ENCODE peak calls at places on chromosomes 7 and 10, in six cellular contexts. L is GM12892, W is uterus, Q is suprapubic skin, V is endothelial cell of umbilical vein, B is GM12878. G is an unnamed sample.
A peak's percentile ranks its signal among the peaks of the same experiment; 100 is the strongest.

GRCh38 chr10:127854769-127855583 is 37.8 kb downstream of the CLRN3 start:
- DNase-seq in W (no peak), B (no peak), L (peak; percentile 28), Q (no peak), V (no peak), G (no peak)

GRCh38 chr7:12609556-12609955 is 39.0 kb downstream of the SCIN start:
- DNase-seq in W (no peak), B (no peak), Q (no peak), V (no peak), L (no peak), G (no peak)

GRCh38 chr7:106864298-106865081 is 592 bp upstream of the PIK3CG start:
- DNase-seq in W (no peak), Q (no peak), L (no peak), B (peak; percentile 47), V (no peak), G (no peak)

GRCh38 chr10:105041956-105042355 is 400.9 kb downstream of the SORCS3 start:
- DNase-seq in W (no peak), L (no peak), V (no peak), Q (no peak), B (no peak), G (no peak)

GRCh38 chr7:116653204-116653603 is 18.8 kb upstream of the MET start:
- DNase-seq in V (no peak), B (no peak), Q (no peak), W (no peak), L (no peak), G (peak; percentile 42)

GRCh38 chr7:48084727-48085432 is 4.2 kb upstream of the UPP1 start:
- DNase-seq in L (peak; percentile 53), Q (no peak), V (peak; percentile 90), B (peak; percentile 90), W (peak; percentile 76), G (peak; percentile 81)

GRCh38 chr7:33841031-33841430 is 64.3 kb upstream of the BMPER start:
- DNase-seq in B (no peak), L (no peak), V (no peak), Q (no peak), W (no peak), G (no peak)

GRCh38 chr10:79349072-79349491 is 1.8 kb downstream of the PPIF start:
- DNase-seq in B (no peak), Q (peak; percentile 69), V (no peak), W (no peak), L (no peak), G (no peak)

GRCh38 chr10:17028843-17029580 is 100.6 kb downstream of the CUBN start:
- DNase-seq in V (no peak), W (no peak), B (no peak), Q (no peak), L (no peak), G (no peak)

GRCh38 chr10:112953760-112954159 is 3.7 kb downstream of the TCF7L2 start:
- DNase-seq in Q (no peak), B (no peak), W (no peak), L (no peak), V (peak; percentile 29), G (no peak)

DNA sequence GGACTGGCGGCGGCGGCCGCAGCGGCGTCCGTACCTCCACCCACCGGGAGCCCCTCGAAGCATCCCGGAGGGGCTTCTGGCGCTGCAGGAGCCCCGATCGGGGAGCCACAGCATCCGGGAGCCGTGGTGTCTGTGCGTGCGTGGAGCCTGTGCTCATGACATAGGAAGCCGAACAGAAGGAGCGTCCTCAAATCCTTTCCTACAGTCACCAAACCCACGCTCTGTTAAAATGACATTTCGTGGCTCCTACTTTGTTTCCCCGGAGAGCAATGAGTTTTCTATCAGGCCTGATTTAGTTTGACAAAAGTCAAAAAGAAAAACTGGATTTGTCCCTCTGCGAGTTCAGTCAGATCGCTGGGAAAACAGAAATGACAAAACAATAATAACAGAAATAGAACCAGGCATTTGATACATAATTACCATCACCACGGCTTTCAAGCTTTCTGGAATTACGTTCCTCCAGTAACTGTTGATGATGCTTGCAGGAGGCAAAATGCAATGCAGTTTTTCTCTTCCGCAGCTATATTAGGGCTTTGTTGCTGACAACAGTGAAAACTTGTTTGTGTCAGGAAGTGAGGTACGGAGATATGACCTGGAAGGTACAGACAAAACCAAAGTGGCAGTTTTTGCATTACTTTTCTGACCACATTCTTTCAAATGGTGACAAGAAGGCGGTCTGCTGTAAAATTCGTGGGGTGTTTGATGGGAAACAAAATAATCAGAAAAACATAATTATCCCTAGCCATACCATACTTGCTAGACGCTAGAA is 219.3 kb upstream of the MKLN1 start:
- DNase-seq in Q (no peak), V (no peak), L (no peak), B (no peak), W (no peak), G (no peak)
- TF ChIP-seq POLR2A in Q (no peak), V (no peak), L (peak; percentile 34), B (peak; percentile 40), W (no peak), G (no peak)

GRCh38 chr7:2519119-2519930 is at the start of gene LFNG:
- DNase-seq in W (peak; percentile 85), V (peak; percentile 82), L (peak; percentile 100), Q (no peak), B (peak; percentile 32), G (peak; percentile 100)
- TF ChIP-seq POLR2A in W (peak; percentile 97), V (peak; percentile 98), L (peak; percentile 51), Q (peak; percentile 92), B (peak; percentile 81), G (peak; percentile 100)

DNA sequence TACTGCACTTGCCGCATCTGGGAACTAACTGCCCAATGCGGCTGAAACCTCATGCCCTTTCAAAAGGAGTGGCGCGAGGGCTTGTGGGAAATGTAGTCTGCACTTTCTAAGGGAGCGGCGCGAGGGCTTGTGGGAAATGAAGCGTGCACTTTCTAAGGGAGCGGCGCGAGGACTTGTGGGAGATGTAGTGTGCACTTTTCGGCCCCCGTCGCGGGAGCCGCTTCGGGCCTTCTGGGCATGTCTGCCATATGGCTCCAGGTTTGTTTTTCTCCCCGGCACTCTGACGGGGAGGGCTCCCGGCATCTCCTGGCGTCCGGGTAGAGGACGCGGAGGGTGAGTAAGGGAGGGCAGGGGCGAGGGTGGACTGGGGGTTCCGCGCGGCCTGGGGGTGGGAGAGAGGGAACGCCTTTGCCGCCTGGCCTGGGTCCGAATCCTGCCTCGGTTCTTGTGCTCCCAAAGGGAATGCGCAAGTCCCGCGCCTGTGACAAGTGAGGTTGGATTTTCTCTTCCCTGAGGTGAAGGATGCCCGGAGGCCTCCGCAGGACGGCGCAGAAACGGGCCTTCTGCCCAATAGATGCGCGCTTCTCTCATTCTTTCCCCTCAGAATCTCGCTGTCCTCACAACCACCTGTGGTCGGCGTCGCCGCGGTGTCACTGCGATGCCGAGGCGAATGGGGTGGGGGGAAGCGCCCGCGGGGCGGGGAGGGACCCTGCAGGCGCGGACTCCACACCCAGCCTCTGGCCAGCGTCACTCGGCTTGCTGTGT is at the start of gene ZNF37A:
- DNase-seq in V (peak; percentile 96), Q (peak; percentile 96), L (peak; percentile 59), W (peak; percentile 91), B (peak; percentile 83), G (peak; percentile 50)
- TF ChIP-seq POLR2A in V (peak; percentile 65), Q (peak; percentile 38), L (peak; percentile 51), W (peak; percentile 43), B (peak; percentile 69), G (peak; percentile 34)

GRCh38 chr10:119413738-119414611 is 128.5 kb downstream of the RGS10 start:
- DNase-seq in W (no peak), B (no peak), Q (no peak), V (no peak), L (no peak), G (no peak)
- TF ChIP-seq POLR2A in W (no peak), B (no peak), Q (no peak), V (no peak), L (no peak), G (no peak)

DNA sequence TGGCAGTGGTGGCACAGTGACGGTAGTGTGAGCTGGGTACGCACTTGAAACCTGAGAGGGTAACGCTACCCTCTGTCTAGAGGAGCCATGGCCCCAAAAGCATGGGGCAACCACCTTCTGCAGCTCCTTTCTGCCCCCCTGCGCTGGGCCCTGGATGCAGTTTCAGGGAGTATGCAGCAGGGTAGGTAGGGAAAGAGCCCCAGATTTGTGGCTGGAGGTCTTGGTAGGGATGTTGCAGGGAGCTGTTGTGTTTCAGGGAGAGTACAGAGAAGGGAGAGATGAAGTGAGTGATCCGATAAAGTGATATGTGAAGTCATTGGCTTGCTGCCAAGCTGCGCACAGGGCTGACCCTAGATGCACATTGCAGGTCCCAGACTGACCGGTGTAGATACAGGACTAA is 2.7 kb upstream of the PGAM2 start:
- DNase-seq in W (no peak), V (no peak), L (no peak), B (no peak), Q (no peak), G (no peak)
- TF ChIP-seq POLR2A in W (no peak), V (no peak), L (peak; percentile 8), B (peak; percentile 57), Q (no peak), G (peak; percentile 45)

DNA sequence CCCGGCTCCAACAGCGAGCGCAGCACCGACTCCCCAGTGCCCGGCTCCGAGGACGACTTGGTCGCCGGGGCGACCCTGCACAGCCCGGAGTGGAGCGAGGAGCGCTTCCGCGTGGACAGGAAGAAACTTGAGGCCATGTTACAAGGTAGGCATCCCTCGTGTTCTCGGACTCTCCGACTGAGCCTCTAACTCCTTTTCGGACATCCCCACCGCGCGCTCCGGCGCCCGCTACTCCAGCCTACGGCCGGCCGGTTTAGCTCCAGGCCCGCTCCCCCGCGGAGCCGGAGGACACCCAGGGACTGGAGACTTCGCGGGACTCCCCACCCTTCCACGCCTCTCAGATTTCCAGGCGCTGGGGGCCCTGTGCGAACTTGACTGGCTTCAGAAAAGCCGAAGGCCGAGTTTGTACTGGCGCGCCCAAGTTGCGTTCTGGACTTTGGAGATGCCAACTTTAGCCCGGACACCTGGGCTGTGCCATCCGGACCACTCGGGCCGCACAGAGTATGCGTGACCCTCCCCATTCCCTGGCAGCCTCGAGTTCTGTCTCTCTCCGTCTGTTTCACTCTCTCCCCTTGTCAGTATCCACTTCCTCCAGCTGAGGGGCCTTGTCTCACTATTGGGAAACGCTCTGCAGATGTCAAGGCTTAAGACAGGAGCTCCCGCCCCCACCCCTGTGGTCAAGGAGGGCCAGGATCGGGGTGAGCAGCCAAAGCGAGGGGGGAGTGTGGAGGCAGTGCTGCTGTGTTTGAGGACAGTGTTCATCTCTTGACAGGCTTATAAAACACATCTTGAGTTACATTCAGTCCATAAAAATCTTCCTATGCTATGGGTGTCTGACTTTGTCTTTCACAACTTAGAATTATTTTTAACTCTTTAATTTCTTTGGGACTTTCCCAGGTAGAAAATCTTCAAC is 773 bp downstream of the BICC1 start:
- DNase-seq in L (peak; percentile 12), W (peak; percentile 81), V (peak; percentile 7), Q (peak; percentile 87), B (no peak), G (peak; percentile 35)
- TF ChIP-seq POLR2A in L (no peak), W (no peak), V (no peak), Q (peak; percentile 52), B (no peak), G (no peak)